ENCODE peak calls at places on chromosomes 7 and 10, in nine cellular contexts. V, B, F, U, I, Z, S, K and G are unnamed samples.

GRCh38 chr7:84044834-84045233 is 149.8 kb downstream of the SEMA3A start:
- ATAC-seq in V (no peak), B (no peak), F (no peak), U (no peak), I (no peak), Z (no peak), S (no peak), K (no peak), G (no peak)

GRCh38 chr7:102273749-102274712 is 12.6 kb upstream of the SH2B2 start:
- ATAC-seq in V (no peak), B (no peak), F (no peak), U (no peak), I (no peak), Z (peak; percentile 93), S (no peak), K (no peak), G (no peak)

GRCh38 chr7:143047327-143047726 is 4.8 kb upstream of the OR6V1 start:
- ATAC-seq in V (no peak), B (no peak), F (peak; percentile 23), U (no peak), I (no peak), Z (no peak), S (no peak), K (no peak), G (no peak)

GRCh38 chr10:3858051-3858845 is 73.2 kb upstream of the KLF6 start:
- ATAC-seq in V (no peak), B (no peak), F (no peak), U (no peak), I (no peak), Z (no peak), S (no peak), K (no peak), G (no peak)

GRCh38 chr10:132248455-132249231 is 59.1 kb downstream of the STK32C start:
- ATAC-seq in V (peak; percentile 44), B (peak; percentile 81), F (peak; percentile 42), U (peak; percentile 40), I (peak; percentile 56), Z (peak; percentile 95), S (peak; percentile 49), K (peak; percentile 63), G (peak; percentile 62)

GRCh38 chr10:122140477-122140902 is 130.6 kb upstream of the BTBD16 start:
- ATAC-seq in V (peak; percentile 4), B (no peak), F (peak; percentile 14), U (no peak), I (no peak), Z (no peak), S (peak; percentile 2), K (no peak), G (no peak)

GRCh38 chr7:39971924-39972323 is 21.9 kb downstream of the CDK13 start:
- ATAC-seq in V (no peak), B (no peak), F (no peak), U (no peak), I (no peak), Z (no peak), S (no peak), K (no peak), G (no peak)

GRCh38 chr7:140209866-140210609 is 33.3 kb upstream of the KDM7A start:
- ATAC-seq in V (peak; percentile 17), B (peak; percentile 49), F (peak; percentile 58), U (peak; percentile 86), I (peak; percentile 78), Z (no peak), S (peak; percentile 36), K (peak; percentile 89), G (peak; percentile 48)

GRCh38 chr10:19499291-19499765 is 316.9 kb upstream of the PLXDC2 start:
- ATAC-seq in V (no peak), B (no peak), F (no peak), U (no peak), I (no peak), Z (no peak), S (no peak), K (no peak), G (no peak)

GRCh38 chr10:20955355-20955893 is 58.3 kb upstream of the NEBL start:
- ATAC-seq in V (no peak), B (no peak), F (no peak), U (peak; percentile 66), I (no peak), Z (no peak), S (no peak), K (no peak), G (no peak)

GRCh38 chr10:132571565-132572544 is 34.3 kb downstream of the INPP5A start:
- ATAC-seq in V (peak; percentile 43), B (peak; percentile 70), F (peak; percentile 93), U (peak; percentile 84), I (peak; percentile 88), Z (peak; percentile 37), S (peak; percentile 84), K (peak; percentile 73), G (peak; percentile 89)

GRCh38 chr7:73342645-73343044 is 14.7 kb downstream of the FKBP6 start:
- ATAC-seq in V (peak; percentile 90), B (no peak), F (peak; percentile 83), U (no peak), I (no peak), Z (peak; percentile 53), S (peak; percentile 65), K (no peak), G (no peak)

GRCh38 chr7:138125598-138126111 is 49.4 kb downstream of the AKR1D1 start:
- ATAC-seq in V (no peak), B (no peak), F (peak; percentile 47), U (no peak), I (no peak), Z (no peak), S (no peak), K (peak; percentile 12), G (no peak)

GRCh38 chr7:130894146-130895005 is 160.4 kb upstream of the KLF14 start:
- ATAC-seq in V (peak; percentile 32), B (no peak), F (peak; percentile 77), U (peak; percentile 22), I (peak; percentile 34), Z (peak; percentile 13), S (peak; percentile 78), K (no peak), G (peak; percentile 21)

GRCh38 chr7:98294326-98294725 is 12.8 kb downstream of the BRI3 start:
- ATAC-seq in V (no peak), B (no peak), F (no peak), U (no peak), I (no peak), Z (no peak), S (no peak), K (no peak), G (no peak)

GRCh38 chr10:100362570-100363496 is 15.8 kb downstream of the SCD start:
- ATAC-seq in V (no peak), B (no peak), F (no peak), U (no peak), I (no peak), Z (no peak), S (no peak), K (no peak), G (no peak)

GRCh38 chr10:3095373-3096139 is 28.2 kb downstream of the PFKP start:
- ATAC-seq in V (peak; percentile 67), B (peak; percentile 72), F (peak; percentile 59), U (peak; percentile 82), I (peak; percentile 81), Z (peak; percentile 79), S (peak; percentile 52), K (peak; percentile 66), G (peak; percentile 81)